ENCODE peak calls at places on chromosomes 11 and 22, in seven cellular contexts. V, P, G, X, J, Y and M are unnamed samples.
A peak's percentile ranks its signal among the peaks of the same experiment; 100 is the strongest.

GRCh38 chr11:117815262-117815803 is 9.2 kb downstream of the FXYD2 start:
- DNase-seq in V (no peak), P (no peak), G (no peak), X (peak; percentile 72), J (no peak), Y (no peak), M (peak; percentile 67)

GRCh38 chr11:105211806-105212531 is 72.4 kb upstream of the CARD18 start:
- DNase-seq in V (peak; percentile 46), P (peak; percentile 70), G (no peak), X (no peak), J (no peak), Y (no peak), M (no peak)

GRCh38 chr11:66043008-66043906 is 5.7 kb downstream of the GAL3ST3 start:
- DNase-seq in V (no peak), P (no peak), G (no peak), X (no peak), J (no peak), Y (no peak), M (no peak)

GRCh38 chr22:40436460-40437431 is 66.4 kb downstream of the SGSM3 start:
- DNase-seq in V (peak; percentile 86), P (peak; percentile 81), G (peak; percentile 25), X (no peak), J (peak; percentile 71), Y (no peak), M (no peak)

GRCh38 chr11:72418834-72419560 is 15.3 kb downstream of the CLPB start:
- DNase-seq in V (no peak), P (no peak), G (no peak), X (no peak), J (no peak), Y (no peak), M (no peak)

GRCh38 chr11:130344846-130345245 is 30.1 kb upstream of the ZBTB44 start:
- DNase-seq in V (no peak), P (no peak), G (no peak), X (no peak), J (no peak), Y (no peak), M (no peak)

GRCh38 chr11:119743041-119743440 is 14.0 kb upstream of the NECTIN1 start:
- DNase-seq in V (no peak), P (no peak), G (no peak), X (no peak), J (no peak), Y (no peak), M (no peak)

GRCh38 chr11:369336-370018 is at the start of gene B4GALNT4:
- DNase-seq in V (peak; percentile 22), P (no peak), G (peak; percentile 42), X (no peak), J (no peak), Y (peak; percentile 16), M (peak; percentile 33)

GRCh38 chr22:48439560-48440135 is 1388.0 kb downstream of the BRD1 start:
- DNase-seq in V (no peak), P (no peak), G (no peak), X (no peak), J (no peak), Y (no peak), M (no peak)

GRCh38 chr11:121112498-121113455 is 11.7 kb downstream of the TECTA start:
- DNase-seq in V (peak; percentile 81), P (peak; percentile 80), G (peak; percentile 74), X (no peak), J (peak; percentile 89), Y (peak; percentile 59), M (no peak)

GRCh38 chr11:125165111-125165663 is 636 bp downstream of the PKNOX2 start:
- DNase-seq in V (peak; percentile 30), P (peak; percentile 51), G (peak; percentile 50), X (no peak), J (peak; percentile 75), Y (no peak), M (no peak)

GRCh38 chr11:118003021-118003423 is 16.8 kb downstream of the IL10RA start:
- DNase-seq in V (no peak), P (no peak), G (no peak), X (no peak), J (no peak), Y (no peak), M (no peak)

GRCh38 chr11:47148274-47148673 is 28.4 kb downstream of the ARFGAP2 start:
- DNase-seq in V (no peak), P (no peak), G (no peak), X (no peak), J (no peak), Y (no peak), M (no peak)

GRCh38 chr22:46133588-46133855 is 16.8 kb upstream of the PPARA start:
- DNase-seq in V (no peak), P (no peak), G (no peak), X (no peak), J (no peak), Y (no peak), M (no peak)

GRCh38 chr22:31586137-31586920 is 75.7 kb downstream of the PISD start:
- DNase-seq in V (peak; percentile 65), P (peak; percentile 94), G (no peak), X (no peak), J (no peak), Y (no peak), M (no peak)

GRCh38 chr11:101321222-101321621 is 191.6 kb upstream of the PGR start:
- DNase-seq in V (no peak), P (no peak), G (no peak), X (no peak), J (peak; percentile 57), Y (no peak), M (no peak)

GRCh38 chr11:71525188-71525937 is 1.7 kb upstream of the KRTAP5-7 start:
- DNase-seq in V (no peak), P (no peak), G (no peak), X (no peak), J (no peak), Y (no peak), M (no peak)

GRCh38 chr11:45173064-45173463 is 26.6 kb downstream of the PRDM11 start:
- DNase-seq in V (no peak), P (no peak), G (no peak), X (no peak), J (no peak), Y (no peak), M (no peak)

GRCh38 chr22:47202819-47203553 is 440.5 kb downstream of the TBC1D22A start:
- DNase-seq in V (no peak), P (no peak), G (no peak), X (no peak), J (no peak), Y (no peak), M (no peak)

GRCh38 chr11:18013790-18014507 is 1.1 kb upstream of the SERGEF start:
- DNase-seq in V (peak; percentile 10), P (no peak), G (peak; percentile 15), X (no peak), J (peak; percentile 67), Y (no peak), M (no peak)

GRCh38 chr11:1936781-1937615 is 10.1 kb upstream of the MRPL23 start:
- DNase-seq in V (no peak), P (no peak), G (no peak), X (peak; percentile 9), J (no peak), Y (no peak), M (peak; percentile 2)